ENCODE peak calls at places on chromosomes 13 and 19, in ten cellular contexts. One of them, this sample, is unnamed.

GRCh38 chr13:64127192-64127591 is 2711.5 kb upstream of the PCDH20 start:
- DNase-seq in A549: no peak
- DNase-seq in NCI-H2029: no peak
- DNase-seq in stimulated activated CD8-positive, alpha-beta memory T cell treated with anti-CD3 and anti-CD28 coated beads, Interleukin-15, amount 100 ng/mL, for 4 hours: no peak
- DNase-seq in fibroblast of the conjunctiva: no peak
- DNase-seq in NCI-H1092: no peak
- DNase-seq in NCI-H748 treated with DMSO at 0.1 percent for 48 hours: no peak
- DNase-seq in RWPE1: no peak
- DNase-seq in Right ventricle myocardium superior: no peak
- DNase-seq in cardiac fibroblast: no peak
- DNase-seq in this sample: no peak

GRCh38 chr19:32224371-32225244 is 120.8 kb upstream of the ZNF507 start:
- DNase-seq in cardiac fibroblast: peak; percentile 51
- DNase-seq in NCI-H1092: no peak
- DNase-seq in Right ventricle myocardium superior: peak; percentile 74
- DNase-seq in RWPE1: peak; percentile 61
- DNase-seq in A549: peak; percentile 91
- DNase-seq in NCI-H748 treated with DMSO at 0.1 percent for 48 hours: peak; percentile 4
- DNase-seq in stimulated activated CD8-positive, alpha-beta memory T cell treated with anti-CD3 and anti-CD28 coated beads, Interleukin-15, amount 100 ng/mL, for 4 hours: peak; percentile 13
- DNase-seq in NCI-H2029: peak; percentile 13
- DNase-seq in fibroblast of the conjunctiva: peak; percentile 2
- DNase-seq in this sample: no peak

GRCh38 chr13:101453784-101454201 is 1.3 kb downstream of the ITGBL1 start:
- DNase-seq in stimulated activated CD8-positive, alpha-beta memory T cell treated with anti-CD3 and anti-CD28 coated beads, Interleukin-15, amount 100 ng/mL, for 4 hours: no peak
- DNase-seq in fibroblast of the conjunctiva: no peak
- DNase-seq in RWPE1: no peak
- DNase-seq in A549: no peak
- DNase-seq in NCI-H2029: no peak
- DNase-seq in cardiac fibroblast: no peak
- DNase-seq in NCI-H748 treated with DMSO at 0.1 percent for 48 hours: no peak
- DNase-seq in Right ventricle myocardium superior: peak; percentile 42
- DNase-seq in NCI-H1092: no peak
- DNase-seq in this sample: no peak

GRCh38 chr19:33469171-33470039 is 52.2 kb downstream of the PEPD start:
- DNase-seq in cardiac fibroblast: no peak
- DNase-seq in RWPE1: no peak
- DNase-seq in A549: no peak
- DNase-seq in stimulated activated CD8-positive, alpha-beta memory T cell treated with anti-CD3 and anti-CD28 coated beads, Interleukin-15, amount 100 ng/mL, for 4 hours: no peak
- DNase-seq in fibroblast of the conjunctiva: no peak
- DNase-seq in NCI-H1092: no peak
- DNase-seq in NCI-H748 treated with DMSO at 0.1 percent for 48 hours: no peak
- DNase-seq in Right ventricle myocardium superior: no peak
- DNase-seq in NCI-H2029: no peak
- DNase-seq in this sample: no peak

GRCh38 chr13:109715902-109716301 is 70.5 kb downstream of the IRS2 start:
- DNase-seq in NCI-H748 treated with DMSO at 0.1 percent for 48 hours: no peak
- DNase-seq in fibroblast of the conjunctiva: peak; percentile 12
- DNase-seq in cardiac fibroblast: peak; percentile 66
- DNase-seq in NCI-H1092: no peak
- DNase-seq in Right ventricle myocardium superior: no peak
- DNase-seq in RWPE1: no peak
- DNase-seq in stimulated activated CD8-positive, alpha-beta memory T cell treated with anti-CD3 and anti-CD28 coated beads, Interleukin-15, amount 100 ng/mL, for 4 hours: no peak
- DNase-seq in A549: no peak
- DNase-seq in NCI-H2029: no peak
- DNase-seq in this sample: no peak

GRCh38 chr13:46575843-46576242 is 22.9 kb downstream of the LRCH1 start:
- DNase-seq in Right ventricle myocardium superior: no peak
- DNase-seq in NCI-H2029: no peak
- DNase-seq in RWPE1: peak; percentile 64
- DNase-seq in fibroblast of the conjunctiva: peak; percentile 31
- DNase-seq in NCI-H748 treated with DMSO at 0.1 percent for 48 hours: no peak
- DNase-seq in A549: no peak
- DNase-seq in NCI-H1092: no peak
- DNase-seq in cardiac fibroblast: peak; percentile 88
- DNase-seq in stimulated activated CD8-positive, alpha-beta memory T cell treated with anti-CD3 and anti-CD28 coated beads, Interleukin-15, amount 100 ng/mL, for 4 hours: no peak
- DNase-seq in this sample: no peak

GRCh38 chr13:97535619-97536018 is 101.7 kb downstream of the RAP2A start:
- DNase-seq in NCI-H2029: no peak
- DNase-seq in stimulated activated CD8-positive, alpha-beta memory T cell treated with anti-CD3 and anti-CD28 coated beads, Interleukin-15, amount 100 ng/mL, for 4 hours: no peak
- DNase-seq in A549: no peak
- DNase-seq in NCI-H748 treated with DMSO at 0.1 percent for 48 hours: no peak
- DNase-seq in Right ventricle myocardium superior: no peak
- DNase-seq in fibroblast of the conjunctiva: peak; percentile 4
- DNase-seq in cardiac fibroblast: peak; percentile 69
- DNase-seq in NCI-H1092: no peak
- DNase-seq in RWPE1: peak; percentile 9
- DNase-seq in this sample: no peak

GRCh38 chr13:103883698-103884097 is 817.5 kb upstream of the SLC10A2 start:
- DNase-seq in RWPE1: no peak
- DNase-seq in NCI-H748 treated with DMSO at 0.1 percent for 48 hours: no peak
- DNase-seq in A549: no peak
- DNase-seq in NCI-H1092: no peak
- DNase-seq in NCI-H2029: no peak
- DNase-seq in cardiac fibroblast: peak; percentile 12
- DNase-seq in stimulated activated CD8-positive, alpha-beta memory T cell treated with anti-CD3 and anti-CD28 coated beads, Interleukin-15, amount 100 ng/mL, for 4 hours: no peak
- DNase-seq in Right ventricle myocardium superior: no peak
- DNase-seq in fibroblast of the conjunctiva: no peak
- DNase-seq in this sample: no peak

GRCh38 chr19:50432658-50433057 is at the start of gene MYBPC2:
- DNase-seq in Right ventricle myocardium superior: no peak
- DNase-seq in cardiac fibroblast: no peak
- DNase-seq in stimulated activated CD8-positive, alpha-beta memory T cell treated with anti-CD3 and anti-CD28 coated beads, Interleukin-15, amount 100 ng/mL, for 4 hours: no peak
- DNase-seq in NCI-H1092: no peak
- DNase-seq in NCI-H748 treated with DMSO at 0.1 percent for 48 hours: peak; percentile 11
- DNase-seq in fibroblast of the conjunctiva: no peak
- DNase-seq in NCI-H2029: no peak
- DNase-seq in A549: no peak
- DNase-seq in RWPE1: no peak
- DNase-seq in this sample: no peak

GRCh38 chr13:108574856-108575255 is 54.6 kb upstream of the MYO16 start:
- DNase-seq in NCI-H1092: no peak
- DNase-seq in stimulated activated CD8-positive, alpha-beta memory T cell treated with anti-CD3 and anti-CD28 coated beads, Interleukin-15, amount 100 ng/mL, for 4 hours: no peak
- DNase-seq in fibroblast of the conjunctiva: no peak
- DNase-seq in A549: no peak
- DNase-seq in RWPE1: no peak
- DNase-seq in NCI-H2029: no peak
- DNase-seq in cardiac fibroblast: no peak
- DNase-seq in Right ventricle myocardium superior: no peak
- DNase-seq in NCI-H748 treated with DMSO at 0.1 percent for 48 hours: no peak
- DNase-seq in this sample: no peak

GRCh38 chr13:92175330-92175729 is 776.9 kb downstream of the GPC5 start:
- DNase-seq in Right ventricle myocardium superior: no peak
- DNase-seq in NCI-H2029: peak; percentile 69
- DNase-seq in A549: no peak
- DNase-seq in RWPE1: no peak
- DNase-seq in stimulated activated CD8-positive, alpha-beta memory T cell treated with anti-CD3 and anti-CD28 coated beads, Interleukin-15, amount 100 ng/mL, for 4 hours: no peak
- DNase-seq in cardiac fibroblast: peak; percentile 30
- DNase-seq in NCI-H1092: peak; percentile 25
- DNase-seq in NCI-H748 treated with DMSO at 0.1 percent for 48 hours: peak; percentile 36
- DNase-seq in fibroblast of the conjunctiva: peak; percentile 53
- DNase-seq in this sample: no peak

GRCh38 chr19:29966594-29967249 is 24.7 kb downstream of the URI1 start:
- DNase-seq in NCI-H2029: no peak
- DNase-seq in NCI-H748 treated with DMSO at 0.1 percent for 48 hours: no peak
- DNase-seq in stimulated activated CD8-positive, alpha-beta memory T cell treated with anti-CD3 and anti-CD28 coated beads, Interleukin-15, amount 100 ng/mL, for 4 hours: no peak
- DNase-seq in NCI-H1092: no peak
- DNase-seq in RWPE1: no peak
- DNase-seq in A549: no peak
- DNase-seq in cardiac fibroblast: peak; percentile 42
- DNase-seq in Right ventricle myocardium superior: no peak
- DNase-seq in fibroblast of the conjunctiva: no peak
- DNase-seq in this sample: no peak

GRCh38 chr19:38900220-38900629 is 456 bp downstream of the NFKBIB start:
- DNase-seq in NCI-H1092: no peak
- DNase-seq in NCI-H748 treated with DMSO at 0.1 percent for 48 hours: no peak
- DNase-seq in cardiac fibroblast: no peak
- DNase-seq in Right ventricle myocardium superior: no peak
- DNase-seq in RWPE1: peak; percentile 64
- DNase-seq in NCI-H2029: no peak
- DNase-seq in A549: peak; percentile 96
- DNase-seq in fibroblast of the conjunctiva: no peak
- DNase-seq in stimulated activated CD8-positive, alpha-beta memory T cell treated with anti-CD3 and anti-CD28 coated beads, Interleukin-15, amount 100 ng/mL, for 4 hours: no peak
- DNase-seq in this sample: no peak

GRCh38 chr13:85586422-85586831 is 212.8 kb downstream of the SLITRK6 start:
- DNase-seq in stimulated activated CD8-positive, alpha-beta memory T cell treated with anti-CD3 and anti-CD28 coated beads, Interleukin-15, amount 100 ng/mL, for 4 hours: no peak
- DNase-seq in cardiac fibroblast: peak; percentile 32
- DNase-seq in RWPE1: peak; percentile 73
- DNase-seq in fibroblast of the conjunctiva: no peak
- DNase-seq in Right ventricle myocardium superior: no peak
- DNase-seq in NCI-H1092: no peak
- DNase-seq in NCI-H2029: no peak
- DNase-seq in A549: no peak
- DNase-seq in NCI-H748 treated with DMSO at 0.1 percent for 48 hours: no peak
- DNase-seq in this sample: no peak

GRCh38 chr13:69769637-69770036 is 338.0 kb upstream of the ATXN8OS start:
- DNase-seq in RWPE1: no peak
- DNase-seq in cardiac fibroblast: no peak
- DNase-seq in fibroblast of the conjunctiva: no peak
- DNase-seq in Right ventricle myocardium superior: no peak
- DNase-seq in stimulated activated CD8-positive, alpha-beta memory T cell treated with anti-CD3 and anti-CD28 coated beads, Interleukin-15, amount 100 ng/mL, for 4 hours: no peak
- DNase-seq in NCI-H2029: no peak
- DNase-seq in NCI-H748 treated with DMSO at 0.1 percent for 48 hours: no peak
- DNase-seq in A549: no peak
- DNase-seq in NCI-H1092: no peak
- DNase-seq in this sample: no peak

GRCh38 chr13:51639171-51639570 is 54.9 kb downstream of the WDFY2 start:
- DNase-seq in cardiac fibroblast: no peak
- DNase-seq in NCI-H1092: no peak
- DNase-seq in RWPE1: no peak
- DNase-seq in stimulated activated CD8-positive, alpha-beta memory T cell treated with anti-CD3 and anti-CD28 coated beads, Interleukin-15, amount 100 ng/mL, for 4 hours: no peak
- DNase-seq in NCI-H2029: no peak
- DNase-seq in A549: no peak
- DNase-seq in fibroblast of the conjunctiva: no peak
- DNase-seq in NCI-H748 treated with DMSO at 0.1 percent for 48 hours: no peak
- DNase-seq in Right ventricle myocardium superior: no peak
- DNase-seq in this sample: no peak

GRCh38 chr19:9836021-9836420 is 903 bp downstream of the PIN1 start:
- DNase-seq in cardiac fibroblast: peak; percentile 36
- DNase-seq in fibroblast of the conjunctiva: peak; percentile 10
- DNase-seq in NCI-H2029: no peak
- DNase-seq in stimulated activated CD8-positive, alpha-beta memory T cell treated with anti-CD3 and anti-CD28 coated beads, Interleukin-15, amount 100 ng/mL, for 4 hours: no peak
- DNase-seq in A549: no peak
- DNase-seq in NCI-H748 treated with DMSO at 0.1 percent for 48 hours: no peak
- DNase-seq in RWPE1: no peak
- DNase-seq in NCI-H1092: no peak
- DNase-seq in Right ventricle myocardium superior: peak; percentile 25
- DNase-seq in this sample: no peak

GRCh38 chr13:33480561-33480960 is 195.0 kb upstream of the STARD13 start:
- DNase-seq in NCI-H2029: no peak
- DNase-seq in Right ventricle myocardium superior: no peak
- DNase-seq in NCI-H1092: no peak
- DNase-seq in NCI-H748 treated with DMSO at 0.1 percent for 48 hours: no peak
- DNase-seq in fibroblast of the conjunctiva: no peak
- DNase-seq in A549: no peak
- DNase-seq in cardiac fibroblast: peak; percentile 35
- DNase-seq in RWPE1: no peak
- DNase-seq in stimulated activated CD8-positive, alpha-beta memory T cell treated with anti-CD3 and anti-CD28 coated beads, Interleukin-15, amount 100 ng/mL, for 4 hours: no peak
- DNase-seq in this sample: no peak

GRCh38 chr19:21410166-21410565 is 13.2 kb downstream of the ZNF493 start:
- DNase-seq in cardiac fibroblast: no peak
- DNase-seq in stimulated activated CD8-positive, alpha-beta memory T cell treated with anti-CD3 and anti-CD28 coated beads, Interleukin-15, amount 100 ng/mL, for 4 hours: no peak
- DNase-seq in fibroblast of the conjunctiva: no peak
- DNase-seq in NCI-H1092: no peak
- DNase-seq in Right ventricle myocardium superior: no peak
- DNase-seq in RWPE1: no peak
- DNase-seq in A549: no peak
- DNase-seq in NCI-H748 treated with DMSO at 0.1 percent for 48 hours: no peak
- DNase-seq in NCI-H2029: no peak
- DNase-seq in this sample: no peak

GRCh38 chr13:101218484-101218883 is 197.8 kb downstream of the NALCN start:
- DNase-seq in stimulated activated CD8-positive, alpha-beta memory T cell treated with anti-CD3 and anti-CD28 coated beads, Interleukin-15, amount 100 ng/mL, for 4 hours: no peak
- DNase-seq in NCI-H2029: no peak
- DNase-seq in RWPE1: no peak
- DNase-seq in NCI-H1092: no peak
- DNase-seq in Right ventricle myocardium superior: no peak
- DNase-seq in NCI-H748 treated with DMSO at 0.1 percent for 48 hours: no peak
- DNase-seq in cardiac fibroblast: peak; percentile 57
- DNase-seq in fibroblast of the conjunctiva: no peak
- DNase-seq in A549: no peak
- DNase-seq in this sample: no peak

GRCh38 chr19:14248578-14249011 is 42.6 kb upstream of the ADGRL1 start:
- DNase-seq in A549: no peak
- DNase-seq in NCI-H748 treated with DMSO at 0.1 percent for 48 hours: no peak
- DNase-seq in NCI-H1092: peak; percentile 82
- DNase-seq in stimulated activated CD8-positive, alpha-beta memory T cell treated with anti-CD3 and anti-CD28 coated beads, Interleukin-15, amount 100 ng/mL, for 4 hours: no peak
- DNase-seq in Right ventricle myocardium superior: peak; percentile 44
- DNase-seq in cardiac fibroblast: no peak
- DNase-seq in fibroblast of the conjunctiva: peak; percentile 35
- DNase-seq in NCI-H2029: peak; percentile 45
- DNase-seq in RWPE1: no peak
- DNase-seq in this sample: no peak

GRCh38 chr13:99657848-99658265 is 156.6 kb downstream of the TM9SF2 start:
- DNase-seq in cardiac fibroblast: peak; percentile 27
- DNase-seq in Right ventricle myocardium superior: peak; percentile 66
- DNase-seq in RWPE1: no peak
- DNase-seq in NCI-H1092: peak; percentile 65
- DNase-seq in NCI-H2029: no peak
- DNase-seq in fibroblast of the conjunctiva: no peak
- DNase-seq in A549: peak; percentile 15
- DNase-seq in stimulated activated CD8-positive, alpha-beta memory T cell treated with anti-CD3 and anti-CD28 coated beads, Interleukin-15, amount 100 ng/mL, for 4 hours: no peak
- DNase-seq in NCI-H748 treated with DMSO at 0.1 percent for 48 hours: peak; percentile 73
- DNase-seq in this sample: no peak

GRCh38 chr13:41461527-41462124 is 4.3 kb downstream of the RGCC start:
- DNase-seq in stimulated activated CD8-positive, alpha-beta memory T cell treated with anti-CD3 and anti-CD28 coated beads, Interleukin-15, amount 100 ng/mL, for 4 hours: no peak
- DNase-seq in cardiac fibroblast: no peak
- DNase-seq in NCI-H748 treated with DMSO at 0.1 percent for 48 hours: no peak
- DNase-seq in NCI-H1092: no peak
- DNase-seq in NCI-H2029: no peak
- DNase-seq in fibroblast of the conjunctiva: no peak
- DNase-seq in Right ventricle myocardium superior: no peak
- DNase-seq in A549: no peak
- DNase-seq in RWPE1: no peak
- DNase-seq in this sample: no peak

GRCh38 chr19:18090545-18091216 is 3.9 kb upstream of the IL12RB1 start:
- DNase-seq in NCI-H748 treated with DMSO at 0.1 percent for 48 hours: no peak
- DNase-seq in Right ventricle myocardium superior: peak; percentile 57
- DNase-seq in stimulated activated CD8-positive, alpha-beta memory T cell treated with anti-CD3 and anti-CD28 coated beads, Interleukin-15, amount 100 ng/mL, for 4 hours: no peak
- DNase-seq in RWPE1: no peak
- DNase-seq in NCI-H1092: no peak
- DNase-seq in cardiac fibroblast: peak; percentile 71
- DNase-seq in NCI-H2029: no peak
- DNase-seq in fibroblast of the conjunctiva: no peak
- DNase-seq in A549: no peak
- DNase-seq in this sample: no peak

GRCh38 chr19:37933965-37934364 is 27.0 kb downstream of the SIPA1L3 start:
- DNase-seq in NCI-H2029: no peak
- DNase-seq in NCI-H1092: no peak
- DNase-seq in cardiac fibroblast: peak; percentile 72
- DNase-seq in stimulated activated CD8-positive, alpha-beta memory T cell treated with anti-CD3 and anti-CD28 coated beads, Interleukin-15, amount 100 ng/mL, for 4 hours: no peak
- DNase-seq in fibroblast of the conjunctiva: peak; percentile 21
- DNase-seq in NCI-H748 treated with DMSO at 0.1 percent for 48 hours: no peak
- DNase-seq in RWPE1: peak; percentile 67
- DNase-seq in A549: no peak
- DNase-seq in Right ventricle myocardium superior: peak; percentile 73
- DNase-seq in this sample: no peak

GRCh38 chr19:49710372-49710951 is 19.5 kb downstream of the CPT1C start:
- DNase-seq in stimulated activated CD8-positive, alpha-beta memory T cell treated with anti-CD3 and anti-CD28 coated beads, Interleukin-15, amount 100 ng/mL, for 4 hours: no peak
- DNase-seq in NCI-H2029: no peak
- DNase-seq in A549: no peak
- DNase-seq in NCI-H1092: no peak
- DNase-seq in fibroblast of the conjunctiva: peak; percentile 32
- DNase-seq in RWPE1: no peak
- DNase-seq in Right ventricle myocardium superior: no peak
- DNase-seq in cardiac fibroblast: peak; percentile 75
- DNase-seq in NCI-H748 treated with DMSO at 0.1 percent for 48 hours: no peak
- DNase-seq in this sample: no peak

GRCh38 chr19:13954185-13954584 is 1.9 kb downstream of the DCAF15 start:
- DNase-seq in NCI-H2029: no peak
- DNase-seq in NCI-H748 treated with DMSO at 0.1 percent for 48 hours: no peak
- DNase-seq in A549: no peak
- DNase-seq in RWPE1: no peak
- DNase-seq in NCI-H1092: no peak
- DNase-seq in fibroblast of the conjunctiva: no peak
- DNase-seq in Right ventricle myocardium superior: no peak
- DNase-seq in cardiac fibroblast: no peak
- DNase-seq in stimulated activated CD8-positive, alpha-beta memory T cell treated with anti-CD3 and anti-CD28 coated beads, Interleukin-15, amount 100 ng/mL, for 4 hours: no peak
- DNase-seq in this sample: no peak